ENCODE peak calls at places on chromosomes 3 and 15, in six cellular contexts. F, C, V, X, P and N are unnamed samples.

GRCh38 chr3:44128057-44128775 is 113.5 kb upstream of the TOPAZ1 start:
- DNase-seq in F (no peak), C (no peak), V (no peak), X (no peak), P (no peak), N (no peak)

GRCh38 chr3:98964784-98965183 is 63.3 kb upstream of the DCBLD2 start:
- DNase-seq in F (no peak), C (no peak), V (no peak), X (no peak), P (no peak), N (no peak)

GRCh38 chr3:164306042-164306441 is 772.3 kb downstream of the SI start:
- DNase-seq in F (no peak), C (no peak), V (no peak), X (no peak), P (no peak), N (no peak)

GRCh38 chr15:50641318-50641717 is 45.3 kb downstream of the TRPM7 start:
- DNase-seq in F (no peak), C (no peak), V (no peak), X (no peak), P (no peak), N (no peak)

GRCh38 chr15:52738311-52738710 is 51.8 kb downstream of the ONECUT1 start:
- DNase-seq in F (no peak), C (no peak), V (no peak), X (no peak), P (no peak), N (no peak)

GRCh38 chr3:31960793-31961431 is 20.1 kb downstream of the OSBPL10 start:
- DNase-seq in F (no peak), C (no peak), V (peak; percentile 76), X (no peak), P (no peak), N (no peak)

GRCh38 chr15:51755790-51756189 is 4.4 kb downstream of the TMOD2 start:
- DNase-seq in F (no peak), C (no peak), V (no peak), X (no peak), P (no peak), N (no peak)

GRCh38 chr15:94205366-94205765 is 26.0 kb upstream of the MCTP2 start:
- DNase-seq in F (no peak), C (no peak), V (no peak), X (no peak), P (no peak), N (no peak)

GRCh38 chr15:90306560-90306959 is 41.1 kb downstream of the NGRN start:
- DNase-seq in F (no peak), C (peak; percentile 54), V (no peak), X (no peak), P (no peak), N (no peak)

GRCh38 chr3:190718691-190719090 is 143.8 kb downstream of the GMNC start:
- DNase-seq in F (no peak), C (no peak), V (no peak), X (no peak), P (no peak), N (no peak)

GRCh38 chr15:67091073-67091965 is 25.9 kb downstream of the SMAD3 start:
- DNase-seq in F (no peak), C (peak; percentile 87), V (peak; percentile 89), X (no peak), P (peak; percentile 74), N (no peak)

GRCh38 chr15:93982226-93982641 is 249.1 kb upstream of the MCTP2 start:
- DNase-seq in F (no peak), C (no peak), V (no peak), X (no peak), P (peak; percentile 39), N (no peak)

DNA sequence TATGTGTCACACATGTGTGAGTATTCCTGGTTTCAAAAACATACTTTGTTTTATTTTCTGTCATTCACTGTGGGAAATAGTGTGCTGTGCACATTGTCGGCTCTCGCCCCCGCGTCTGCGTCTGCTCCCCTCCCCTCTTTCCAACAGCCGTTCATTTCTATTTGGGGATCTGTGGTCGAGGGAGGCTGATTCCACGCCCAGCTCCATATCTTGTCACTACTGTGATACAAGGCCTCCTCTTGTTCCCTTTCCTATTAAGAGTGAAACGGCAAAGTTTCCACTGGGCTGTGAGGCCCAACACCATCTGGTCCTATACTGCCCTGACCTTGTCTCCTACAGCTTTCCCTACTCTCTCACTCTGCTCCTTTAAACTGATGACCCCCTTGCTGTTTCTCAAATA is 172.5 kb upstream of the LRIG1 start:
- DNase-seq in F (no peak), C (no peak), V (no peak), X (no peak), P (no peak), N (no peak)
- H3K27ac ChIP-seq in F (no peak overlapping the region), C (no peak overlapping the region), V (no peak overlapping the region), X (no peak overlapping the region), P (no peak overlapping the region), N (no peak overlapping the region)

GRCh38 chr3:122021811-122022401 is at the start of gene ILDR1:
- DNase-seq in F (peak; percentile 90), C (no peak), V (no peak), X (no peak), P (no peak), N (no peak)

GRCh38 chr3:122023335-122023734 is 1.3 kb upstream of the ILDR1 start:
- DNase-seq in F (no peak), C (no peak), V (no peak), X (no peak), P (no peak), N (no peak)

GRCh38 chr3:122021037-122021436 is 1.0 kb downstream of the ILDR1 start:
- DNase-seq in F (no peak), C (no peak), V (no peak), X (no peak), P (no peak), N (no peak)

GRCh38 chr3:122014741-122015140 is 7.3 kb downstream of the ILDR1 start:
- DNase-seq in F (no peak), C (no peak), V (no peak), X (no peak), P (no peak), N (no peak)

DNA sequence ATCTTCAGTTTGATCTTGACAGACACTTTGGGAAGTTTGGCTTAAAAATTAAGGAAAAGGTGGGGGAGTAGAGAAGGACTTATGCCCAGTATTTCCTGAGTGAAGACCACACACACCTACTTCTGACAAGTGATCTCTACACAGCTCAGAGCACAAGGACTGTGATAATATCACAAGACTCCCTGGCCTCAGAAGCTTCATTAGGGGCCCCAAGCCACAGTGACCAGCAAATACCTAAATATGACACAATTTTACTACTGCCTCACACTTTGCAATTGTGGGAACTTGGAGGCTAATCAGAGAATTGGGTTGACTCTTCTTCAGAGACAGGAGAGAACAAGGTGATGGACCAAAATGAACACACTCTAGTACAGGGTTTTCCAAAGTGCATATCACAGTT is 2.6 kb downstream of the ILDR1 start:
- DNase-seq in F (no peak), C (no peak), V (no peak), X (no peak), P (no peak), N (no peak)
- H3K27ac ChIP-seq in F (no peak overlapping the region), C (no peak overlapping the region), V (no peak overlapping the region), X (no peak overlapping the region), P (no peak overlapping the region), N (no peak overlapping the region)

DNA sequence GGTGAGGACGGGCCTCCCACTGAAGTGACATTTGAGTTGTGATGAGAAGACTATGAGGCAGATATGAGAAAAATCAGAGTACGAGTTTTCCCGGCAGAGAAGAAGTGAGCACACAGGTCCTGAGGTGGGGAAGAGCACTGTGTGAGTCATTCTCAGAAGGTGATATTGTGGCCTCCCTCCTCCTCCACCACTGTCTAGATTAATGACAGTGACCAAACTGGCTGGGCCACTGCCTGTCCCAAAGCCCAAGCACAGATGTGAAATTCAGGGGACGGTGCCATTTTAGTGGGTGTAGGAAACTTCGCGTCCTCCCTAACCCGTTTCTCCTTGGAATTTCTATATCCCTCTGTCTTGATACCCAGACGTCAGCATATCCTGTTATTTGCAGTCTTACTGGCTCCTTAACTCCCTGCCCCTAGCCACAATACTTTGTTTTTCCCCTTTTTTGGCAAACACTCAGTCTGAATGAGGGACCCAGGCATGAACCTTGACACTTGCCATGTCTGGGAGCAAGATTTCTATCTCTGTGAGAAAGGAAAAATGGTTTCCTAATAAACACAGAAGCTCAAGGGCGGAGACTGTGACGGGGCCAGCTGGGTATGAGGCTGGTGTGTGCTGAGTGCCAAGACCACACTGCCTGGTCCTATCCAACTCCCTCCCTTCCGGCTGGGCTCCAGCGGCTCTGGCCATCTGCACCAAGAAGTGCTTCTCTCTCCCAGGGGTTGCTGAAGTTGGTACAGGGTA is 15.2 kb downstream of the PRICKLE2 start:
- DNase-seq in F (peak; percentile 56), C (peak; percentile 90), V (no peak), X (peak; percentile 78), P (peak; percentile 71), N (peak; percentile 78)
- H3K27ac ChIP-seq in F (no peak overlapping the region), C (peak overlapping the region; percentile 62), V (peak overlapping the region; percentile 24), X (peak overlapping the region; percentile 37), P (peak overlapping the region; percentile 69), N (peak overlapping the region; percentile 42)

GRCh38 chr15:63244976-63245645 is 32.3 kb upstream of the APH1B start:
- DNase-seq in F (no peak), C (no peak), V (no peak), X (no peak), P (no peak), N (no peak)

GRCh38 chr15:63246691-63247464 is 30.5 kb upstream of the APH1B start:
- DNase-seq in F (no peak), C (no peak), V (peak; percentile 70), X (no peak), P (no peak), N (no peak)

GRCh38 chr15:63243776-63244175 is 33.6 kb upstream of the APH1B start:
- DNase-seq in F (no peak), C (no peak), V (no peak), X (no peak), P (no peak), N (no peak)

GRCh38 chr15:63243101-63243500 is 34.3 kb upstream of the APH1B start:
- DNase-seq in F (no peak), C (no peak), V (no peak), X (no peak), P (no peak), N (no peak)

DNA sequence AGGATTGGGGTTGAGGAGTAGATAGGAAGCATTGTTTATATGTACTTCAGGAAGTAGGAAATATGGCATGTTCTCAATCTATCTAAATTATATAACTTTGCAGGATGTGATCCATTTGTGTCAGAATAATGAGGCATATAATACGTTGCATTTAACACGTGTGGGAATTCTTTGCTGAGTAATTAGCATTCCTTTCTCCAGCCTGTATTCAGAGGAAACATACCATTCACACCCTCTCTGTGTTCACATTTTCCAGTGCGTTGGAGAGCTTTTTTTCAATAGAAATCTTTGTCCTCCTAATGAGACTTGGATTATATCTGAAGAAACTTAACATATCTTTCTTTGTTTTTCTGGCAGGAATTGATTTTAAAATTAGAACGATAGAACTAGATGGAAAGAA is 33.0 kb upstream of the APH1B start:
- DNase-seq in F (no peak), C (no peak), V (no peak), X (no peak), P (no peak), N (no peak)
- H3K27ac ChIP-seq in F (no peak overlapping the region), C (peak overlapping the region; percentile 54), V (no peak overlapping the region), X (no peak overlapping the region), P (peak overlapping the region; percentile 69), N (peak overlapping the region; percentile 2)

GRCh38 chr15:96274698-96275097 is 55.8 kb upstream of the NR2F2 start:
- DNase-seq in F (no peak), C (no peak), V (no peak), X (no peak), P (no peak), N (no peak)
- H3K27ac ChIP-seq in F (no peak overlapping the region), C (no peak overlapping the region), V (no peak overlapping the region), X (no peak overlapping the region), P (no peak overlapping the region), N (no peak overlapping the region)

GRCh38 chr3:62587579-62588031 is 214.3 kb upstream of the FEZF2 start:
- DNase-seq in F (no peak), C (no peak), V (no peak), X (no peak), P (no peak), N (no peak)
- H3K27ac ChIP-seq in F (no peak overlapping the region), C (no peak overlapping the region), V (no peak overlapping the region), X (no peak overlapping the region), P (no peak overlapping the region), N (no peak overlapping the region)